ENCODE peak calls at places on chromosomes 11 and 22, in ten cellular contexts. F, I, T, M, K, J, E, O, L and A are unnamed samples. For H3K9me3, the result is how much of the 10 kb centered on the place peaks cover.

GRCh38 chr22:38957046-38957770 is at the start of gene APOBEC3A:
- DNase-seq in E (no peak), T (peak), O (no peak), J (no peak), I (no peak), L (no peak), F (peak), K (peak), M (no peak), A (no peak)

GRCh38 chr11:80980221-80980620 is 1539.4 kb upstream of the TENM4 start:
- DNase-seq in K (no peak), E (no peak), L (no peak), M (no peak), I (no peak), O (no peak), J (peak), F (no peak), T (no peak), A (no peak)

GRCh38 chr11:74417860-74418508 is 19.8 kb upstream of the PGM2L1 start:
- DNase-seq in J (no peak), L (peak), M (no peak), T (no peak), F (no peak), E (no peak), I (no peak), K (no peak), O (no peak), A (no peak)

GRCh38 chr11:10496296-10496936 is 41.4 kb downstream of the AMPD3 start:
- DNase-seq in I (no peak), M (no peak), O (no peak), L (no peak), J (no peak), K (no peak), E (no peak), T (no peak), F (peak), A (no peak)

GRCh38 chr11:9754041-9754471 is 90.2 kb downstream of the SWAP70 start:
- DNase-seq in T (no peak), M (no peak), F (no peak), J (no peak), L (no peak), K (no peak), O (no peak), I (no peak), E (no peak), A (no peak)

GRCh38 chr11:129785383-129786111 is 30.1 kb upstream of the TMEM45B start:
- DNase-seq in J (peak), I (no peak), E (no peak), L (peak), K (no peak), T (no peak), F (no peak), M (no peak), O (no peak), A (no peak)

GRCh38 chr22:44221710-44222475 is 41.2 kb downstream of the PARVG start:
- DNase-seq in T (no peak), F (no peak), E (peak), K (no peak), L (no peak), M (no peak), J (no peak), I (no peak), O (no peak), A (no peak)

GRCh38 chr11:111541209-111542061 is 915 bp downstream of the LAYN start:
- DNase-seq in L (peak), I (peak), F (peak), J (peak), O (no peak), K (peak), T (peak), M (peak), E (peak), A (peak)

GRCh38 chr11:71931245-71931602 is 2.4 kb downstream of the RNF121 start:
- DNase-seq in O (no peak), L (peak), F (no peak), E (no peak), K (no peak), T (no peak), I (no peak), M (no peak), J (no peak), A (no peak)

GRCh38 chr11:74070713-74071506 is 62.0 kb upstream of the UCP3 start:
- DNase-seq in J (no peak), F (no peak), L (no peak), K (no peak), I (no peak), E (peak), M (no peak), T (no peak), O (no peak), A (no peak)

GRCh38 chr11:70323811-70324210 is 53.3 kb downstream of the PPFIA1 start:
- DNase-seq in E (no peak), M (no peak), F (no peak), K (no peak), J (peak), O (no peak), T (no peak), L (peak), I (no peak), A (no peak)

GRCh38 chr11:2305862-2306823 is 4.3 kb downstream of the TSPAN32 start:
- DNase-seq in E (peak), I (peak), F (peak), O (no peak), T (peak), J (peak), M (peak), K (peak), L (peak), A (peak)

GRCh38 chr11:109015283-109015682 is 350.4 kb downstream of the DDX10 start:
- DNase-seq in F (no peak), J (peak), T (no peak), K (no peak), M (no peak), I (no peak), O (no peak), L (peak), E (no peak), A (no peak)

GRCh38 chr11:9089636-9090035 is 1.8 kb downstream of the SCUBE2 start:
- DNase-seq in T (no peak), I (no peak), F (peak), M (no peak), E (no peak), O (no peak), J (no peak), K (no peak), L (no peak), A (no peak)

GRCh38 chr11:72750556-72751292 is 1.5 kb downstream of the ARAP1 start:
- DNase-seq in I (no peak), K (no peak), L (no peak), M (no peak), E (no peak), O (no peak), T (peak), F (no peak), J (no peak), A (no peak)

GRCh38 chr11:26943636-26944035 is 50.3 kb upstream of the FIBIN start:
- DNase-seq in I (no peak), J (no peak), E (no peak), F (no peak), O (no peak), M (no peak), L (no peak), K (no peak), T (no peak), A (no peak)

GRCh38 chr22:46748948-46749681 is 11.1 kb upstream of the CERK start:
- DNase-seq in L (peak), I (no peak), E (no peak), K (no peak), F (no peak), M (no peak), T (peak), O (no peak), J (peak), A (no peak)

GRCh38 chr11:26599421-26599820 is 27.4 kb upstream of the MUC15 start:
- DNase-seq in O (no peak), T (no peak), F (no peak), M (no peak), J (peak), I (no peak), E (no peak), L (no peak), K (no peak), A (no peak)

GRCh38 chr11:24635588-24636290 is 138.9 kb downstream of the LUZP2 start:
- DNase-seq in M (no peak), I (no peak), F (no peak), J (no peak), T (no peak), L (peak), E (no peak), K (no peak), O (no peak), A (no peak)

GRCh38 chr22:43090130-43090789 is 1.1 kb upstream of the TTLL1 start:
- DNase-seq in T (peak), O (peak), M (no peak), F (peak), J (peak), K (peak), L (peak), E (peak), I (no peak), A (peak)

GRCh38 chr22:23563111-23563510 is 17.0 kb downstream of the IGLL1 start:
- DNase-seq in L (no peak), T (peak), O (no peak), K (no peak), I (no peak), F (no peak), J (no peak), E (no peak), M (no peak), A (no peak)

GRCh38 chr22:23564276-23564675 is 15.8 kb downstream of the IGLL1 start:
- DNase-seq in F (no peak), E (no peak), L (no peak), I (no peak), K (no peak), T (peak), O (no peak), J (no peak), M (no peak), A (no peak)

GRCh38 chr22:23565942-23566715 is 14.0 kb downstream of the IGLL1 start:
- DNase-seq in I (peak), O (peak), M (no peak), E (no peak), J (no peak), L (no peak), F (no peak), T (peak), K (peak), A (no peak)

GRCh38 chr22:23566716-23567475 is 13.2 kb downstream of the IGLL1 start:
- DNase-seq in J (no peak), E (no peak), O (no peak), I (no peak), T (peak), L (no peak), M (no peak), F (no peak), K (no peak), A (no peak)

DNA sequence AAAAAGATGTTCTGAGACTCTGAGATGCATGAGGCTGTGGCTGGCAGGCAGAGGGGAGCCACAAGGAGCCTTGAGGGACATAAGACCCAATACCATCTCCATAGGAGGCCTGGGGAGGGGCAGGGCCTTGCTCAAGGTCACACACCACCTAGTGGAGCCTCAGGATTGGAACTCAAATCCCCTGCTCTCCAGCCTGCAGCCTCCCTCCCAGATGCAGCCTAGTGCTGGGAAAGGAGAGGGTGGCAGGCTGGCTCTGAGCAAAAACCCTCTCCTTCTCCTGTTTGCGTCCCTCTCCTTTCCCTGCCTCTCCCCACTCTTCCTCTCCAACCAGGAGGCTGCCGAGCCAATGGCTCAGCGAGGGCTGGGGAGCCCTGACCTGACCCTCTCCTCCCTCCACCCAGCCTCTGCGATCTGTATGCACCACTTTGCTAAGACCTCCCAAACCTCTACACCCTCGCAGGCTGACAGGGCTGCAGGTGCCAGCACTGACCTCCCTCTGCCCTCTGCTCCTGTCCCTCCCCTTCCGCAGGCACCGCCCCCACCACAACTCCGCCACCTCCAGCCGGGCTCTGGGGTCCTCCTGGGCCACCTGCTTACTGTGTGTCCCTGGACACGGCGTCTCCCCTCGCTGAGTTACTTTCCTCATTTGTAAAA is 14.7 kb downstream of the IGLL1 start:
- DNase-seq in K (no peak), O (peak), L (no peak), T (peak), E (no peak), M (no peak), J (no peak), I (peak), F (peak), A (no peak)
- TF ChIP-seq CTCF in K (no peak), O (peak), L (no peak), T (no peak), E (no peak), M (no peak), J (no peak), I (no peak), F (no peak), A (no peak)

DNA sequence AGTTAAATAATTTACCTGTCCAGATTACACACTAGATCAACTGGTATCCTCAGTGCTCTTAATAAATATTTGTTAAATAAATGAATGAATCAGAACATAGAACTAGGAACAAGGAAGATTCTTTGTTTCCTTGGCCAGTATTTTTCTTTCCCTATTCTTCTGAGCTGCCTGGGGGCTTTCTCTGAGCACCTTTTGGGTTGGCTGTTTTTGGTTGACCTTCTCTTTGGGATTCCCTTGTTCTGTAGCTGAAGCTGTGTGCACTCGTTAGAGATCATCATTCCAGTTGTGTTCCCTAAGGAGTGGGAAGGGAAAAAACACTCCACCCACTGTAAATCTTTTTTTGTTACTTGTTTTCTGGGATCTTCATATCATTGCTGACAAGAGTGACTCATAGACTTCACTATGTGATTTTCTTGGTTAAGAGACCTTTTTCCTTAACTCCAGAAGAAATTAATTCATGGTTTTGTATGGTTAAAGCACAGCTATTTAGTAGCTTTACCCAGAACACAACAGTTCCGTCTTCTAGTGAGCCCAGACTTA is 84.3 kb downstream of the STIM1 start:
- DNase-seq in T (no peak), L (peak), I (no peak), E (no peak), J (peak), O (no peak), K (no peak), F (no peak), M (no peak), A (no peak)
- H3K27ac ChIP-seq in T (no peak), L (peak), I (peak), E (no peak), J (peak), O (no peak), K (no peak), F (no peak), M (peak), A (peak)

DNA sequence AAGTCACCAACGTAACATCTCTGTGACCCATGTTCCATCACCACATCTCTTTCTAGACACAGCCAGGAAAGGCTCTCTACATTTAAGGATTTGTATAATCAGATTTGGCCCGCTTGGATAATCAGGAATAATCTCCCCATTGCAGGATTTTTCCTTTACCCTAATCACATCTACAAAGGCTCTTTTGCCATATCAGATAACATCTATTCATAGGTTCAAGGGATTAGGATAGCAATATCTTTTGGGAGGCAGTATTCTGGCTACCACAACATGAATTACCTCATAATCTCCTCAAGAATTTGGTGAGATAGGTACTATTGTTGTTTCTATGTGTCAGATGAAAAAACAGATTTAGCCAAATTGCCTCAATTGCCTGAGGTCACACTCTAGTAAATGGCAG is 142.8 kb upstream of the UBASH3B start:
- DNase-seq in J (no peak), F (no peak), T (no peak), K (no peak), E (no peak), I (no peak), M (no peak), O (no peak), L (no peak), A (no peak)
- H3K9me3 ChIP-seq in J (under half), F (under half), T (under half), K (under half), E (under half), I (under half), M (under half), O (under half), L (under half), A (under half)

GRCh38 chr11:31997955-31998354 is 92.9 kb upstream of the RCN1 start:
- DNase-seq in O (no peak), T (no peak), E (no peak), J (no peak), L (no peak), K (no peak), F (no peak), I (no peak), M (no peak), A (no peak)
- TF ChIP-seq CTCF in O (no peak), T (no peak), E (no peak), J (no peak), L (no peak), K (no peak), F (no peak), I (no peak), M (no peak), A (no peak)

GRCh38 chr11:119091966-119092879 is 7.5 kb downstream of the HMBS start:
- DNase-seq in L (no peak), M (no peak), J (no peak), K (no peak), T (no peak), I (no peak), O (peak), E (no peak), F (no peak), A (no peak)
- H3K27ac ChIP-seq in L (peak), M (peak), J (no peak), K (no peak), T (no peak), I (no peak), O (peak), E (no peak), F (no peak), A (no peak)

DNA sequence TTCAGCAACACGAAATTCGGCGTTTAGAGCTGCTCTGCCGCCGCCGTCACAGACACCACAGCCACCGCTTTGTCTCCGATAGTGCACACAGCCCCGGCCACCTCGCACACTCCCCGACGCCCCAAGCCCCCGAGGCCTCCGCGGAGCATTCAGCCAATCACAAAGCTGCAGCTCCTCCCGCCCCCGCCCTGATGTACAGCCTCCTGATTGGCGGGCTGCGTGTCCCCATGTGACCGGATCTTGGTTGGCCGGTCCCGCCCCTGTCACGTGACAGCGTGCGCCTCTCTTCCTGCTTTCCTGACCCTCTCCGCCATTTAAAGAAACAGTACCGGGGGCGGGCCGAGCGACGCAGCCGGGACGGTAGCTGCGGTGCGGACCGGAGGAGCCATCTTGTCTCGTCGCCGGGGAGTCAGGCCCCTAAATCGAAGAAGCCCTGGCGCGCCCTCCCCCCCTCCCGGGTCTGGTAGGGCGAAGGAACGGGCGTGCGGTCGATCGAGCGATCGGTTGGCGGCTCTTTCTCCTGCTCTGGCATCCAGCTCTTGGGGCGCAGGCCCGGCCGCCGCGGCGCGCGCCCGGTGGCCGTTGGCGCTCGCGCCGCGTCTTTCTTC is at the start of gene TUG1:
- DNase-seq in K (peak), T (peak), I (peak), J (peak), F (peak), E (peak), O (peak), M (peak), L (peak), A (peak)
- H3K9me3 ChIP-seq in K (under half), T (under half), I (under half), J (under half), F (under half), E (under half), O (under half), M (under half), L (under half), A (under half)

DNA sequence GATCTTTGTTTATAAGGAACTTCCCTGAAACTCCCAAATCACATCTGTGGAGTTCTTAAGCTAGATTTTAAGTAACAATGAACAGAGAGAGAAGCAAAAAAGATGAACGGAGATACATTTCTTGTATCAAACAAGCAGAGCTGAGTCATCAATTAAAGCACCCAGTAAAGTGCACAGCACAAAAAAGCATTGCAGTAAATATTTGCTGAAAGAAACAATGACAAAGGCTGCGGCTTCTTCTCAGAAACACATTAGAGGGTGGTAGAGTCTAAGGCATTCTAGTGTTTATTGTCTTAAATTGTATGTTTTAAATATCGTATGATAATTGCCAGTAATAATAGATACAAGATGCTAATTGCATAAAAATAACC is 941.6 kb upstream of the CHORDC1 start:
- DNase-seq in T (no peak), F (no peak), E (no peak), K (no peak), M (no peak), O (no peak), J (no peak), L (no peak), I (no peak), A (no peak)
- TF ChIP-seq CTCF in T (no peak), F (no peak), E (no peak), K (no peak), M (no peak), O (no peak), J (no peak), L (no peak), I (no peak), A (no peak)